ENCODE peak calls at places on chromosomes 5 and 9, in ten cellular contexts. One of them, this sample, is unnamed.

GRCh38 chr5:138282918-138283742 is 8.7 kb upstream of the GFRA3 start:
- DNase-seq in GF-D8: peak; percentile 1
- DNase-seq in body of pancreas: peak; percentile 52
- DNase-seq in GM12891: no peak
- DNase-seq in neural crest cell: peak; percentile 23
- DNase-seq in central memory CD4-positive, alpha-beta T cell: no peak
- DNase-seq in T-cell: no peak
- DNase-seq in fibroblast of pulmonary artery: peak; percentile 80
- DNase-seq in activated T-cell treated with anti-CD3 and anti-CD28 coated beads for 1 hour: no peak
- DNase-seq in amygdala: no peak
- DNase-seq in this sample: no peak

GRCh38 chr5:92749943-92750342 is 831.1 kb downstream of the NR2F1-AS1 start:
- DNase-seq in fibroblast of pulmonary artery: peak; percentile 57
- DNase-seq in amygdala: no peak
- DNase-seq in central memory CD4-positive, alpha-beta T cell: no peak
- DNase-seq in activated T-cell treated with anti-CD3 and anti-CD28 coated beads for 1 hour: no peak
- DNase-seq in GM12891: no peak
- DNase-seq in neural crest cell: no peak
- DNase-seq in GF-D8: no peak
- DNase-seq in T-cell: no peak
- DNase-seq in body of pancreas: no peak
- DNase-seq in this sample: no peak

GRCh38 chr5:140190868-140191209 is 15.9 kb downstream of the CYSTM1 start:
- DNase-seq in amygdala: no peak
- DNase-seq in T-cell: no peak
- DNase-seq in GM12891: no peak
- DNase-seq in central memory CD4-positive, alpha-beta T cell: no peak
- DNase-seq in activated T-cell treated with anti-CD3 and anti-CD28 coated beads for 1 hour: no peak
- DNase-seq in neural crest cell: no peak
- DNase-seq in fibroblast of pulmonary artery: no peak
- DNase-seq in body of pancreas: no peak
- DNase-seq in GF-D8: no peak
- DNase-seq in this sample: no peak

GRCh38 chr5:43001748-43002147 is 38.4 kb downstream of the ANXA2R start:
- DNase-seq in T-cell: no peak
- DNase-seq in GF-D8: no peak
- DNase-seq in central memory CD4-positive, alpha-beta T cell: no peak
- DNase-seq in activated T-cell treated with anti-CD3 and anti-CD28 coated beads for 1 hour: no peak
- DNase-seq in body of pancreas: no peak
- DNase-seq in GM12891: no peak
- DNase-seq in amygdala: no peak
- DNase-seq in fibroblast of pulmonary artery: no peak
- DNase-seq in neural crest cell: no peak
- DNase-seq in this sample: no peak

GRCh38 chr9:116288658-116289057 is 135.1 kb downstream of the PAPPA start:
- DNase-seq in central memory CD4-positive, alpha-beta T cell: no peak
- DNase-seq in amygdala: no peak
- DNase-seq in neural crest cell: no peak
- DNase-seq in GF-D8: no peak
- DNase-seq in activated T-cell treated with anti-CD3 and anti-CD28 coated beads for 1 hour: no peak
- DNase-seq in fibroblast of pulmonary artery: peak; percentile 95
- DNase-seq in body of pancreas: no peak
- DNase-seq in T-cell: no peak
- DNase-seq in GM12891: no peak
- DNase-seq in this sample: no peak

GRCh38 chr9:77922587-77922986 is 109.0 kb downstream of the GNAQ start:
- DNase-seq in GM12891: no peak
- DNase-seq in GF-D8: no peak
- DNase-seq in neural crest cell: no peak
- DNase-seq in T-cell: no peak
- DNase-seq in activated T-cell treated with anti-CD3 and anti-CD28 coated beads for 1 hour: no peak
- DNase-seq in fibroblast of pulmonary artery: peak; percentile 87
- DNase-seq in central memory CD4-positive, alpha-beta T cell: no peak
- DNase-seq in amygdala: no peak
- DNase-seq in body of pancreas: no peak
- DNase-seq in this sample: no peak

GRCh38 chr5:65121880-65122436 is 353.2 kb downstream of the CWC27 start:
- DNase-seq in neural crest cell: no peak
- DNase-seq in amygdala: no peak
- DNase-seq in body of pancreas: no peak
- DNase-seq in GM12891: no peak
- DNase-seq in fibroblast of pulmonary artery: peak; percentile 63
- DNase-seq in central memory CD4-positive, alpha-beta T cell: no peak
- DNase-seq in GF-D8: no peak
- DNase-seq in T-cell: no peak
- DNase-seq in activated T-cell treated with anti-CD3 and anti-CD28 coated beads for 1 hour: no peak
- DNase-seq in this sample: no peak

GRCh38 chr9:82524407-82524806 is 535.8 kb downstream of the SPATA31D1 start:
- DNase-seq in amygdala: no peak
- DNase-seq in GF-D8: no peak
- DNase-seq in fibroblast of pulmonary artery: no peak
- DNase-seq in central memory CD4-positive, alpha-beta T cell: no peak
- DNase-seq in T-cell: no peak
- DNase-seq in GM12891: no peak
- DNase-seq in activated T-cell treated with anti-CD3 and anti-CD28 coated beads for 1 hour: no peak
- DNase-seq in body of pancreas: no peak
- DNase-seq in neural crest cell: no peak
- DNase-seq in this sample: no peak

GRCh38 chr5:125719681-125720676 is 703.2 kb upstream of the GRAMD2B start:
- DNase-seq in fibroblast of pulmonary artery: no peak
- DNase-seq in neural crest cell: peak; percentile 37
- DNase-seq in amygdala: no peak
- DNase-seq in activated T-cell treated with anti-CD3 and anti-CD28 coated beads for 1 hour: no peak
- DNase-seq in central memory CD4-positive, alpha-beta T cell: no peak
- DNase-seq in GF-D8: no peak
- DNase-seq in T-cell: no peak
- DNase-seq in GM12891: no peak
- DNase-seq in body of pancreas: peak; percentile 55
- DNase-seq in this sample: no peak

GRCh38 chr9:81610739-81611107 is 78.6 kb downstream of the TLE1 start:
- DNase-seq in amygdala: no peak
- DNase-seq in GM12891: no peak
- DNase-seq in T-cell: no peak
- DNase-seq in fibroblast of pulmonary artery: no peak
- DNase-seq in neural crest cell: no peak
- DNase-seq in activated T-cell treated with anti-CD3 and anti-CD28 coated beads for 1 hour: no peak
- DNase-seq in central memory CD4-positive, alpha-beta T cell: no peak
- DNase-seq in GF-D8: no peak
- DNase-seq in body of pancreas: no peak
- DNase-seq in this sample: no peak

GRCh38 chr5:61168951-61169350 is 6.7 kb upstream of the SMIM15 start:
- DNase-seq in GM12891: no peak
- DNase-seq in fibroblast of pulmonary artery: no peak
- DNase-seq in body of pancreas: no peak
- DNase-seq in central memory CD4-positive, alpha-beta T cell: no peak
- DNase-seq in T-cell: no peak
- DNase-seq in GF-D8: no peak
- DNase-seq in activated T-cell treated with anti-CD3 and anti-CD28 coated beads for 1 hour: no peak
- DNase-seq in neural crest cell: no peak
- DNase-seq in amygdala: no peak
- DNase-seq in this sample: no peak

GRCh38 chr9:37239224-37239859 is 119.0 kb downstream of the ZCCHC7 start:
- DNase-seq in fibroblast of pulmonary artery: no peak
- DNase-seq in GF-D8: no peak
- DNase-seq in amygdala: no peak
- DNase-seq in central memory CD4-positive, alpha-beta T cell: no peak
- DNase-seq in T-cell: no peak
- DNase-seq in body of pancreas: no peak
- DNase-seq in activated T-cell treated with anti-CD3 and anti-CD28 coated beads for 1 hour: no peak
- DNase-seq in neural crest cell: no peak
- DNase-seq in GM12891: no peak
- DNase-seq in this sample: no peak

GRCh38 chr9:7086389-7086788 is 328.6 kb downstream of the KDM4C start:
- DNase-seq in neural crest cell: no peak
- DNase-seq in T-cell: no peak
- DNase-seq in fibroblast of pulmonary artery: no peak
- DNase-seq in GF-D8: no peak
- DNase-seq in body of pancreas: no peak
- DNase-seq in GM12891: no peak
- DNase-seq in activated T-cell treated with anti-CD3 and anti-CD28 coated beads for 1 hour: no peak
- DNase-seq in amygdala: no peak
- DNase-seq in central memory CD4-positive, alpha-beta T cell: no peak
- DNase-seq in this sample: no peak

GRCh38 chr9:89497181-89497963 is 541 bp downstream of the SEMA4D start:
- DNase-seq in central memory CD4-positive, alpha-beta T cell: peak; percentile 47
- DNase-seq in GF-D8: no peak
- DNase-seq in neural crest cell: peak; percentile 10
- DNase-seq in amygdala: no peak
- DNase-seq in T-cell: peak; percentile 39
- DNase-seq in fibroblast of pulmonary artery: no peak
- DNase-seq in GM12891: peak; percentile 44
- DNase-seq in activated T-cell treated with anti-CD3 and anti-CD28 coated beads for 1 hour: no peak
- DNase-seq in body of pancreas: peak; percentile 33
- DNase-seq in this sample: peak; percentile 21

GRCh38 chr5:150490296-150490669 is 17.6 kb upstream of the NDST1 start:
- DNase-seq in neural crest cell: no peak
- DNase-seq in fibroblast of pulmonary artery: no peak
- DNase-seq in activated T-cell treated with anti-CD3 and anti-CD28 coated beads for 1 hour: no peak
- DNase-seq in central memory CD4-positive, alpha-beta T cell: no peak
- DNase-seq in GM12891: no peak
- DNase-seq in GF-D8: no peak
- DNase-seq in T-cell: no peak
- DNase-seq in amygdala: no peak
- DNase-seq in body of pancreas: no peak
- DNase-seq in this sample: no peak

GRCh38 chr5:76402880-76403712 is at the start of gene IQGAP2:
- DNase-seq in amygdala: peak; percentile 21
- DNase-seq in T-cell: peak; percentile 79
- DNase-seq in GF-D8: peak; percentile 87
- DNase-seq in fibroblast of pulmonary artery: peak; percentile 52
- DNase-seq in central memory CD4-positive, alpha-beta T cell: peak; percentile 94
- DNase-seq in body of pancreas: peak; percentile 75
- DNase-seq in activated T-cell treated with anti-CD3 and anti-CD28 coated beads for 1 hour: peak; percentile 73
- DNase-seq in GM12891: peak; percentile 74
- DNase-seq in neural crest cell: peak; percentile 77
- DNase-seq in this sample: no peak

GRCh38 chr5:171321447-171321846 is 12.4 kb downstream of the TLX3 start:
- DNase-seq in body of pancreas: no peak
- DNase-seq in GF-D8: no peak
- DNase-seq in amygdala: no peak
- DNase-seq in neural crest cell: no peak
- DNase-seq in central memory CD4-positive, alpha-beta T cell: no peak
- DNase-seq in activated T-cell treated with anti-CD3 and anti-CD28 coated beads for 1 hour: no peak
- DNase-seq in GM12891: no peak
- DNase-seq in fibroblast of pulmonary artery: no peak
- DNase-seq in T-cell: no peak
- DNase-seq in this sample: no peak

GRCh38 chr5:10229306-10230048 is 20.2 kb downstream of the ATPSCKMT start:
- DNase-seq in T-cell: no peak
- DNase-seq in GM12891: no peak
- DNase-seq in central memory CD4-positive, alpha-beta T cell: no peak
- DNase-seq in GF-D8: no peak
- DNase-seq in activated T-cell treated with anti-CD3 and anti-CD28 coated beads for 1 hour: no peak
- DNase-seq in fibroblast of pulmonary artery: peak; percentile 33
- DNase-seq in body of pancreas: no peak
- DNase-seq in amygdala: no peak
- DNase-seq in neural crest cell: no peak
- DNase-seq in this sample: no peak

GRCh38 chr5:108935602-108936001 is 187.9 kb downstream of the FER start:
- DNase-seq in GF-D8: no peak
- DNase-seq in GM12891: no peak
- DNase-seq in central memory CD4-positive, alpha-beta T cell: no peak
- DNase-seq in fibroblast of pulmonary artery: no peak
- DNase-seq in amygdala: no peak
- DNase-seq in activated T-cell treated with anti-CD3 and anti-CD28 coated beads for 1 hour: no peak
- DNase-seq in T-cell: no peak
- DNase-seq in neural crest cell: no peak
- DNase-seq in body of pancreas: no peak
- DNase-seq in this sample: no peak

GRCh38 chr5:110441035-110441434 is 285.4 kb downstream of the TMEM232 start:
- DNase-seq in central memory CD4-positive, alpha-beta T cell: no peak
- DNase-seq in body of pancreas: no peak
- DNase-seq in GF-D8: no peak
- DNase-seq in GM12891: no peak
- DNase-seq in T-cell: no peak
- DNase-seq in fibroblast of pulmonary artery: peak; percentile 44
- DNase-seq in amygdala: no peak
- DNase-seq in neural crest cell: no peak
- DNase-seq in activated T-cell treated with anti-CD3 and anti-CD28 coated beads for 1 hour: no peak
- DNase-seq in this sample: no peak

GRCh38 chr5:148844433-148845279 is 18.2 kb downstream of the ADRB2 start:
- DNase-seq in neural crest cell: no peak
- DNase-seq in central memory CD4-positive, alpha-beta T cell: peak; percentile 28
- DNase-seq in fibroblast of pulmonary artery: no peak
- DNase-seq in activated T-cell treated with anti-CD3 and anti-CD28 coated beads for 1 hour: no peak
- DNase-seq in body of pancreas: no peak
- DNase-seq in GM12891: no peak
- DNase-seq in T-cell: peak; percentile 14
- DNase-seq in amygdala: no peak
- DNase-seq in GF-D8: no peak
- DNase-seq in this sample: no peak